ENCODE peak calls at places on chromosomes 2 and 18, in ten cellular contexts. R is hepatocyte; I is lower lobe of right lung; Q is right cardiac atrium; V is heart right ventricle; A is neural progenitor cell; X is brain microvascular endothelial cell; O is CD4-positive, CD25-positive, alpha-beta regulatory T cell; W is WERI-Rb-1; E is dorsolateral prefrontal cortex. Y is an unnamed sample.

GRCh38 chr2:207614824-207615223 is 10.4 kb downstream of the METTL21A start:
- DNase-seq in R (no peak), I (no peak), Q (no peak), V (no peak), A (no peak), X (no peak), O (no peak), W (no peak), E (no peak), Y (no peak)

GRCh38 chr2:102283996-102284395 is 27.4 kb upstream of the IL1RL1 start:
- DNase-seq in R (no peak), I (no peak), Q (no peak), V (no peak), A (no peak), X (no peak), O (no peak), W (no peak), E (no peak), Y (no peak)

GRCh38 chr2:99317156-99317872 is 16.3 kb upstream of the LYG1 start:
- DNase-seq in R (no peak), I (no peak), Q (no peak), V (no peak), A (no peak), X (no peak), O (no peak), W (no peak), E (no peak), Y (no peak)

GRCh38 chr2:111135910-111136297 is 15.2 kb downstream of the BCL2L11 start:
- DNase-seq in R (no peak), I (peak; percentile 52), Q (peak; percentile 58), V (peak; percentile 26), A (peak; percentile 27), X (peak; percentile 48), O (no peak), W (peak; percentile 42), E (no peak), Y (no peak)

GRCh38 chr2:72340665-72341064 is 193.0 kb upstream of the CYP26B1 start:
- DNase-seq in R (no peak), I (no peak), Q (no peak), V (no peak), A (peak; percentile 21), X (no peak), O (no peak), W (no peak), E (no peak), Y (no peak)

GRCh38 chr18:25826823-25827617 is 263.4 kb downstream of the SS18 start:
- DNase-seq in R (no peak), I (no peak), Q (no peak), V (no peak), A (no peak), X (no peak), O (no peak), W (no peak), E (no peak), Y (no peak)

GRCh38 chr2:48161632-48162031 is 255.3 kb upstream of the FBXO11 start:
- DNase-seq in R (no peak), I (no peak), Q (no peak), V (no peak), A (no peak), X (no peak), O (no peak), W (no peak), E (no peak), Y (no peak)

GRCh38 chr2:224404766-224405165 is 2.9 kb upstream of the FAM124B start:
- DNase-seq in R (no peak), I (no peak), Q (no peak), V (no peak), A (no peak), X (no peak), O (no peak), W (no peak), E (no peak), Y (no peak)

GRCh38 chr2:227115761-227116160 is 48.2 kb downstream of the COL4A4 start:
- DNase-seq in R (no peak), I (no peak), Q (no peak), V (no peak), A (no peak), X (no peak), O (no peak), W (no peak), E (no peak), Y (no peak)

GRCh38 chr2:240742602-240743095 is 51.0 kb downstream of the AQP12A start:
- DNase-seq in R (no peak), I (no peak), Q (no peak), V (no peak), A (peak; percentile 13), X (no peak), O (no peak), W (no peak), E (no peak), Y (no peak)

GRCh38 chr2:15674637-15675455 is 83.2 kb downstream of the DDX1 start:
- DNase-seq in R (peak; percentile 49), I (no peak), Q (no peak), V (no peak), A (no peak), X (peak; percentile 59), O (no peak), W (no peak), E (no peak), Y (no peak)

DNA sequence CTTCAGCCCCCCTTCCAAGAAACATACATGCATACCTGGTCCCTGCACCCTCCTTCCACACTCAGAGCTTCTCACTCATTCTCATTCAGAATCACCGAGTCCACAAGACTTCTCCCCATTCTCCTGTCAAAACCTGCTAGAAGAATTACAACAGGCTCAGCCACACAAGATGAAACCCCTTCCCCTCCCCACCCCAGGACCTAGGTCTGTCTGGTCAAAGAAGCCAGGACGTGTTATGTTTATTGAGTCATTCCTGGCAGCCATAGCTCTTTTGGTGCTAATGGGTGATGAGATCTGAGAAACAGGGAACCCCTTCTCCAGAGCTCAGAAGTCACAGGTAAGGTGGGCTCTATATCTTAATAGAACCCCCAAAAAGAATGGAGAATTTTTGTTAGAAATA is 1.4 kb upstream of the ADD2 start:
- DNase-seq in R (no peak), I (no peak), Q (no peak), V (no peak), A (no peak), X (no peak), O (no peak), W (no peak), E (no peak), Y (no peak)
- H3K27me3 ChIP-seq in R (peaks cover 72% of the 10 kb centered on the region), I (peaks cover 53% of the 10 kb centered on the region), Q (peaks cover 2% of the 10 kb centered on the region), V (peaks cover 49% of the 10 kb centered on the region), A (no peaks in the 10 kb centered on the region), X (peaks cover 42% of the 10 kb centered on the region), O (peaks cover 34% of the 10 kb centered on the region), W (no peaks in the 10 kb centered on the region), E (peaks cover 12% of the 10 kb centered on the region), Y (peaks cover 22% of the 10 kb centered on the region)

DNA sequence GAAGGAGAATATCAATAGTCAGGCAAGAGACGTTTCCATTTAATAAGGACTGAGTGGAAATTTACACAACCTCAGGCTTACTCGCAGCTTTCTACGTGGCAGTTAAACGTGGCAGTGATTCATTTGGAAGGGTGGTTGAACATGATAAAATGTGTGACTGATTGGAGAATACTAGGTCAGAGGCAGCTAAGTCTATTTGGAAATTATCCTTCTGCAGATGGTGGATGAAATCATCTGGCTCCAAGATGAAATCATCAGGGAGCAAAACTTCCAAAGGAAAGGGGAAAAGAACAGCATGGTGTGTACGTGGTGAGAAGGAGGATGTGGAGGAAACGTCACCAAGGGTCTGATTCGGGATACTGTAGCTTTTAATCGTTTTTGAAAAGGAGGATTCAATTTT is 47.8 kb downstream of the COL3A1 start:
- DNase-seq in R (peak; percentile 54), I (no peak), Q (no peak), V (peak; percentile 36), A (no peak), X (peak; percentile 53), O (no peak), W (no peak), E (no peak), Y (no peak)
- H3K27ac ChIP-seq in R (peak overlapping the region; percentile 79), I (peak overlapping the region; percentile 38), Q (peak overlapping the region; percentile 3), V (peak overlapping the region; percentile 70), A (no peak overlapping the region), X (peak overlapping the region; percentile 54), O (no peak overlapping the region), W (no peak overlapping the region), E (no peak overlapping the region), Y (no peak overlapping the region)

DNA sequence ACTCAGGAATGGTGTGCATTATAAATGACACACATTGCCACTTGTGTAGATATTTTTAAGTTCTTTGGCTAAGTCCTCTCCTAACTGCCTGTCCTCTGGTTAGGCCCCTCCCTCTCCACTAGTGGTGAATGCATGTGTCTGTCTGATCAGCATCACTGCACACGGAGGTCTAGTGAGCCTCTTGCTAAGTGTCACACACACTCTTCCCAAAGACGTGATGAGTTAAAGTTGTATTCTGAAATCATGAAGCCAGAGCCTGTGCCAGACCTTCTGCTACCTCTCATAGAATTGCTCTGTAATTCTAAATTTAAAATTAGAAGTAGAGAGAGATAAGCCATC is 41.3 kb downstream of the RALB start:
- DNase-seq in R (no peak), I (no peak), Q (no peak), V (no peak), A (no peak), X (no peak), O (peak; percentile 27), W (no peak), E (no peak), Y (no peak)
- H3K4me3 ChIP-seq in R (no peak overlapping the region), I (no peak overlapping the region), Q (no peak overlapping the region), V (no peak overlapping the region), A (no peak overlapping the region), X (no peak overlapping the region), O (no peak overlapping the region), W (no peak overlapping the region), E (no peak overlapping the region), Y (no peak overlapping the region)

GRCh38 chr2:177669625-177670330 is 277.2 kb downstream of the AGPS start:
- DNase-seq in R (no peak), I (no peak), Q (no peak), V (no peak), A (no peak), X (no peak), O (no peak), W (no peak), E (no peak), Y (no peak)

GRCh38 chr2:177669201-177669600 is 276.6 kb downstream of the AGPS start:
- DNase-seq in R (no peak), I (no peak), Q (no peak), V (no peak), A (no peak), X (no peak), O (no peak), W (no peak), E (no peak), Y (no peak)

GRCh38 chr2:177670791-177671528 is 278.4 kb downstream of the AGPS start:
- DNase-seq in R (no peak), I (no peak), Q (no peak), V (no peak), A (peak; percentile 22), X (no peak), O (no peak), W (no peak), E (no peak), Y (no peak)

GRCh38 chr2:177673602-177674595 is 281.3 kb downstream of the AGPS start:
- DNase-seq in R (no peak), I (no peak), Q (no peak), V (no peak), A (no peak), X (no peak), O (no peak), W (peak; percentile 26), E (no peak), Y (no peak)

DNA sequence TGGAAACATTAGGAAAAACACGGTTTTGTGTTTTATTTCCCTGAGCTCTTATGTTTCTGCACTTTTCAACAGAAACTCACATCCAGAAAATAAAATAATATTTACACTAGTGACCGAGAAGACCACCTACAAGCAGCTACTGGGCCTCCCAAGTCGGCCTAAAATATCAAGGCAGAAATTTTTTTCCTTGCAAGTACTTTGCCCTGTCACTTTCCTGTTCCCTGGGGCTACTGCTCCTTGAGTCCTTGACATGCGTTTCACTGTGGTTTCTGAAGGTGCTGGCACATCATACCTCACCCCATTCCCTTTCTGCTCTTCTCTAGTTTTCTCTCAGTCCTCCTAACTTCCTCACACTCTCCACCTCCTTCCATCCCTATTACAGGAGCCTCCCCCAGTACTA is 279.1 kb downstream of the AGPS start:
- DNase-seq in R (no peak), I (no peak), Q (no peak), V (no peak), A (no peak), X (no peak), O (no peak), W (no peak), E (no peak), Y (no peak)
- H3K27me3 ChIP-seq in R (no peaks in the 10 kb centered on the region), I (no peaks in the 10 kb centered on the region), Q (no peaks in the 10 kb centered on the region), V (no peaks in the 10 kb centered on the region), A (peaks cover 28% of the 10 kb centered on the region), X (peaks cover 2% of the 10 kb centered on the region), O (peaks cover 1% of the 10 kb centered on the region), W (no peaks in the 10 kb centered on the region), E (no peaks in the 10 kb centered on the region), Y (peaks cover 3% of the 10 kb centered on the region)

Y was measured in spleen.